ENCODE peak calls at places on chromosomes 3 and 15, in four cellular contexts. One of them, this sample, is unnamed.

GRCh38 chr3:110958476-110959147 is 113.0 kb upstream of the NECTIN3 start:
- DNase-seq in cardiac fibroblast: no peak
- DNase-seq in stimulated activated CD4-positive, alpha-beta T cell treated with anti-CD3 and anti-CD28 coated beads, Interleukin-1b, Interleukin-23, amount 100 ng/mL, for 48 hours: no peak
- DNase-seq in LoVo: no peak
- DNase-seq in this sample: no peak

GRCh38 chr3:193403307-193403706 is 24.8 kb upstream of the ATP13A5 start:
- DNase-seq in LoVo: no peak
- DNase-seq in stimulated activated CD4-positive, alpha-beta T cell treated with anti-CD3 and anti-CD28 coated beads, Interleukin-1b, Interleukin-23, amount 100 ng/mL, for 48 hours: no peak
- DNase-seq in cardiac fibroblast: no peak
- DNase-seq in this sample: no peak

GRCh38 chr15:101269479-101270223 is 7.6 kb downstream of the SELENOS start:
- DNase-seq in LoVo: no peak
- DNase-seq in cardiac fibroblast: peak
- DNase-seq in stimulated activated CD4-positive, alpha-beta T cell treated with anti-CD3 and anti-CD28 coated beads, Interleukin-1b, Interleukin-23, amount 100 ng/mL, for 48 hours: no peak
- DNase-seq in this sample: no peak

GRCh38 chr3:16187213-16187790 is 12.8 kb downstream of the GALNT15 start:
- DNase-seq in LoVo: no peak
- DNase-seq in stimulated activated CD4-positive, alpha-beta T cell treated with anti-CD3 and anti-CD28 coated beads, Interleukin-1b, Interleukin-23, amount 100 ng/mL, for 48 hours: no peak
- DNase-seq in cardiac fibroblast: no peak
- DNase-seq in this sample: no peak

GRCh38 chr3:27686642-27687041 is 35.5 kb downstream of the EOMES start:
- DNase-seq in LoVo: no peak
- DNase-seq in stimulated activated CD4-positive, alpha-beta T cell treated with anti-CD3 and anti-CD28 coated beads, Interleukin-1b, Interleukin-23, amount 100 ng/mL, for 48 hours: no peak
- DNase-seq in cardiac fibroblast: peak
- DNase-seq in this sample: no peak

GRCh38 chr3:113436794-113437193 is 4.5 kb downstream of the CFAP44 start:
- DNase-seq in LoVo: peak
- DNase-seq in cardiac fibroblast: peak
- DNase-seq in stimulated activated CD4-positive, alpha-beta T cell treated with anti-CD3 and anti-CD28 coated beads, Interleukin-1b, Interleukin-23, amount 100 ng/mL, for 48 hours: peak
- DNase-seq in this sample: no peak

GRCh38 chr3:100954199-100954935 is 38.9 kb downstream of the ABI3BP start:
- DNase-seq in stimulated activated CD4-positive, alpha-beta T cell treated with anti-CD3 and anti-CD28 coated beads, Interleukin-1b, Interleukin-23, amount 100 ng/mL, for 48 hours: no peak
- DNase-seq in LoVo: no peak
- DNase-seq in cardiac fibroblast: no peak
- DNase-seq in this sample: no peak

GRCh38 chr3:72900048-72900447 is 12.2 kb downstream of the GXYLT2 start:
- DNase-seq in cardiac fibroblast: no peak
- DNase-seq in LoVo: no peak
- DNase-seq in stimulated activated CD4-positive, alpha-beta T cell treated with anti-CD3 and anti-CD28 coated beads, Interleukin-1b, Interleukin-23, amount 100 ng/mL, for 48 hours: no peak
- DNase-seq in this sample: no peak

GRCh38 chr3:186128158-186128557 is 19.3 kb upstream of the ETV5 start:
- DNase-seq in cardiac fibroblast: no peak
- DNase-seq in LoVo: no peak
- DNase-seq in stimulated activated CD4-positive, alpha-beta T cell treated with anti-CD3 and anti-CD28 coated beads, Interleukin-1b, Interleukin-23, amount 100 ng/mL, for 48 hours: no peak
- DNase-seq in this sample: no peak

GRCh38 chr3:143207338-143207961 is 87.9 kb downstream of the CHST2 start:
- DNase-seq in cardiac fibroblast: peak
- DNase-seq in LoVo: no peak
- DNase-seq in stimulated activated CD4-positive, alpha-beta T cell treated with anti-CD3 and anti-CD28 coated beads, Interleukin-1b, Interleukin-23, amount 100 ng/mL, for 48 hours: peak
- DNase-seq in this sample: peak

GRCh38 chr3:102129774-102130608 is 280.7 kb downstream of the NFKBIZ start:
- DNase-seq in cardiac fibroblast: peak
- DNase-seq in LoVo: peak
- DNase-seq in stimulated activated CD4-positive, alpha-beta T cell treated with anti-CD3 and anti-CD28 coated beads, Interleukin-1b, Interleukin-23, amount 100 ng/mL, for 48 hours: no peak
- DNase-seq in this sample: no peak

GRCh38 chr15:72231066-72231846 is at the start of gene PKM:
- DNase-seq in cardiac fibroblast: peak
- DNase-seq in stimulated activated CD4-positive, alpha-beta T cell treated with anti-CD3 and anti-CD28 coated beads, Interleukin-1b, Interleukin-23, amount 100 ng/mL, for 48 hours: peak
- DNase-seq in LoVo: peak
- DNase-seq in this sample: peak

GRCh38 chr3:158725348-158725966 is 6.8 kb downstream of the RARRES1 start:
- DNase-seq in stimulated activated CD4-positive, alpha-beta T cell treated with anti-CD3 and anti-CD28 coated beads, Interleukin-1b, Interleukin-23, amount 100 ng/mL, for 48 hours: peak
- DNase-seq in LoVo: peak
- DNase-seq in cardiac fibroblast: peak
- DNase-seq in this sample: no peak

GRCh38 chr3:29486087-29486486 is 205.2 kb downstream of the RBMS3 start:
- DNase-seq in cardiac fibroblast: peak
- DNase-seq in LoVo: no peak
- DNase-seq in stimulated activated CD4-positive, alpha-beta T cell treated with anti-CD3 and anti-CD28 coated beads, Interleukin-1b, Interleukin-23, amount 100 ng/mL, for 48 hours: no peak
- DNase-seq in this sample: no peak

GRCh38 chr3:125194849-125195601 is 17.5 kb downstream of the SLC12A8 start:
- DNase-seq in stimulated activated CD4-positive, alpha-beta T cell treated with anti-CD3 and anti-CD28 coated beads, Interleukin-1b, Interleukin-23, amount 100 ng/mL, for 48 hours: no peak
- DNase-seq in cardiac fibroblast: peak
- DNase-seq in LoVo: no peak
- DNase-seq in this sample: no peak

GRCh38 chr3:179196098-179196497 is 47.9 kb downstream of the PIK3CA start:
- DNase-seq in LoVo: no peak
- DNase-seq in cardiac fibroblast: peak
- DNase-seq in stimulated activated CD4-positive, alpha-beta T cell treated with anti-CD3 and anti-CD28 coated beads, Interleukin-1b, Interleukin-23, amount 100 ng/mL, for 48 hours: no peak
- DNase-seq in this sample: no peak

GRCh38 chr15:91135201-91136130 is 35.4 kb downstream of the SV2B start:
- DNase-seq in cardiac fibroblast: no peak
- DNase-seq in stimulated activated CD4-positive, alpha-beta T cell treated with anti-CD3 and anti-CD28 coated beads, Interleukin-1b, Interleukin-23, amount 100 ng/mL, for 48 hours: no peak
- DNase-seq in LoVo: no peak
- DNase-seq in this sample: no peak

GRCh38 chr3:71121429-71122167 is 461.9 kb downstream of the FOXP1 start:
- DNase-seq in cardiac fibroblast: peak
- DNase-seq in LoVo: no peak
- DNase-seq in stimulated activated CD4-positive, alpha-beta T cell treated with anti-CD3 and anti-CD28 coated beads, Interleukin-1b, Interleukin-23, amount 100 ng/mL, for 48 hours: peak
- DNase-seq in this sample: no peak

GRCh38 chr3:155535098-155535497 is 209.8 kb downstream of the PLCH1 start:
- DNase-seq in stimulated activated CD4-positive, alpha-beta T cell treated with anti-CD3 and anti-CD28 coated beads, Interleukin-1b, Interleukin-23, amount 100 ng/mL, for 48 hours: no peak
- DNase-seq in cardiac fibroblast: no peak
- DNase-seq in LoVo: no peak
- DNase-seq in this sample: no peak

GRCh38 chr3:104907507-104907906 is 459.2 kb upstream of the ALCAM start:
- DNase-seq in stimulated activated CD4-positive, alpha-beta T cell treated with anti-CD3 and anti-CD28 coated beads, Interleukin-1b, Interleukin-23, amount 100 ng/mL, for 48 hours: no peak
- DNase-seq in cardiac fibroblast: peak
- DNase-seq in LoVo: no peak
- DNase-seq in this sample: no peak

GRCh38 chr3:38561746-38562466 is 65.8 kb downstream of the EXOG start:
- DNase-seq in cardiac fibroblast: no peak
- DNase-seq in stimulated activated CD4-positive, alpha-beta T cell treated with anti-CD3 and anti-CD28 coated beads, Interleukin-1b, Interleukin-23, amount 100 ng/mL, for 48 hours: no peak
- DNase-seq in LoVo: no peak
- DNase-seq in this sample: no peak

GRCh38 chr15:31437686-31438085 is 111.1 kb downstream of the KLF13 start:
- DNase-seq in cardiac fibroblast: no peak
- DNase-seq in LoVo: no peak
- DNase-seq in stimulated activated CD4-positive, alpha-beta T cell treated with anti-CD3 and anti-CD28 coated beads, Interleukin-1b, Interleukin-23, amount 100 ng/mL, for 48 hours: peak
- DNase-seq in this sample: no peak

GRCh38 chr3:136546718-136547117 is 205.5 kb downstream of the STAG1 start:
- DNase-seq in cardiac fibroblast: peak
- DNase-seq in stimulated activated CD4-positive, alpha-beta T cell treated with anti-CD3 and anti-CD28 coated beads, Interleukin-1b, Interleukin-23, amount 100 ng/mL, for 48 hours: no peak
- DNase-seq in LoVo: no peak
- DNase-seq in this sample: peak

GRCh38 chr3:152317956-152318355 is 49.2 kb downstream of the MBNL1 start:
- DNase-seq in stimulated activated CD4-positive, alpha-beta T cell treated with anti-CD3 and anti-CD28 coated beads, Interleukin-1b, Interleukin-23, amount 100 ng/mL, for 48 hours: no peak
- DNase-seq in cardiac fibroblast: peak
- DNase-seq in LoVo: no peak
- DNase-seq in this sample: no peak

GRCh38 chr3:60431599-60431958 is 819.7 kb downstream of the FHIT start:
- DNase-seq in LoVo: no peak
- DNase-seq in cardiac fibroblast: peak
- DNase-seq in stimulated activated CD4-positive, alpha-beta T cell treated with anti-CD3 and anti-CD28 coated beads, Interleukin-1b, Interleukin-23, amount 100 ng/mL, for 48 hours: no peak
- DNase-seq in this sample: peak

GRCh38 chr3:46552538-46552937 is 13.6 kb downstream of the LRRC2 start:
- DNase-seq in stimulated activated CD4-positive, alpha-beta T cell treated with anti-CD3 and anti-CD28 coated beads, Interleukin-1b, Interleukin-23, amount 100 ng/mL, for 48 hours: no peak
- DNase-seq in cardiac fibroblast: no peak
- DNase-seq in LoVo: no peak
- DNase-seq in this sample: no peak

GRCh38 chr15:101004500-101004899 is 85.3 kb downstream of the LRRK1 start:
- DNase-seq in LoVo: no peak
- DNase-seq in stimulated activated CD4-positive, alpha-beta T cell treated with anti-CD3 and anti-CD28 coated beads, Interleukin-1b, Interleukin-23, amount 100 ng/mL, for 48 hours: no peak
- DNase-seq in cardiac fibroblast: no peak
- DNase-seq in this sample: no peak

GRCh38 chr15:71109130-71109529 is 6.1 kb upstream of the THSD4 start:
- DNase-seq in stimulated activated CD4-positive, alpha-beta T cell treated with anti-CD3 and anti-CD28 coated beads, Interleukin-1b, Interleukin-23, amount 100 ng/mL, for 48 hours: no peak
- DNase-seq in cardiac fibroblast: peak
- DNase-seq in LoVo: no peak
- DNase-seq in this sample: no peak